ENCODE peak calls at places on chromosomes 16 and 17, in five cellular contexts. S, V, G, C and O are unnamed samples.
A peak's percentile ranks its signal among the peaks of the same experiment; 100 is the strongest.

GRCh38 chr16:55294947-55295346 is 29.1 kb upstream of the IRX6 start:
- DNase-seq in V (no peak), G (no peak), S (no peak), C (no peak), O (no peak)

GRCh38 chr16:23143391-23143790 is 5.9 kb downstream of the USP31 start:
- DNase-seq in C (no peak), V (no peak), S (no peak), G (no peak), O (no peak)

GRCh38 chr16:58021661-58022551 is 3.6 kb upstream of the MMP15 start:
- DNase-seq in G (no peak), V (no peak), C (no peak), S (peak; percentile 82), O (no peak)

GRCh38 chr17:17840751-17841591 is 4.2 kb upstream of the SREBF1 start:
- DNase-seq in V (no peak), G (peak; percentile 30), C (no peak), S (peak; percentile 54), O (peak; percentile 57)

GRCh38 chr16:1941162-1941923 is 1.7 kb downstream of the MSRB1 start:
- DNase-seq in G (peak; percentile 78), S (no peak), V (peak; percentile 61), C (no peak), O (no peak)

GRCh38 chr17:73956595-73957465 is 246.6 kb upstream of the RPL38 start:
- DNase-seq in G (peak; percentile 95), C (no peak), S (no peak), V (peak; percentile 74), O (peak; percentile 55)

GRCh38 chr16:27769561-27770222 is 219.7 kb downstream of the KATNIP start:
- DNase-seq in S (peak; percentile 51), V (peak; percentile 11), C (no peak), G (no peak), O (no peak)

GRCh38 chr17:37458805-37459204 is 30.9 kb upstream of the DUSP14 start:
- DNase-seq in S (peak; percentile 84), V (no peak), G (no peak), C (no peak), O (no peak)

GRCh38 chr17:27603870-27604794 is 26.9 kb upstream of the LGALS9 start:
- DNase-seq in G (no peak), C (no peak), S (no peak), V (no peak), O (peak; percentile 21)

GRCh38 chr17:41004397-41004796 is 4.5 kb downstream of the KRTAP3-1 start:
- DNase-seq in C (no peak), S (no peak), G (no peak), V (no peak), O (no peak)

GRCh38 chr17:29565643-29566472 is 979 bp downstream of the ABHD15 start:
- DNase-seq in G (peak; percentile 82), S (no peak), C (peak; percentile 44), V (peak; percentile 72), O (peak; percentile 86)

GRCh38 chr17:50550661-50551432 is 3.9 kb downstream of the SPATA20 start:
- DNase-seq in S (peak; percentile 85), C (peak; percentile 84), V (peak; percentile 97), G (peak; percentile 95), O (peak; percentile 52)

GRCh38 chr17:44409309-44410028 is 20.0 kb upstream of the ITGA2B start:
- DNase-seq in C (no peak), V (no peak), G (peak; percentile 28), S (no peak), O (no peak)

GRCh38 chr17:81388612-81389367 is 6.5 kb upstream of the BAHCC1 start:
- DNase-seq in C (peak; percentile 55), V (peak; percentile 36), G (peak; percentile 75), S (no peak), O (no peak)

GRCh38 chr16:12225816-12226480 is 249.4 kb downstream of the SNX29 start:
- DNase-seq in C (no peak), V (no peak), S (peak; percentile 53), G (no peak), O (no peak)

GRCh38 chr16:84925092-84925772 is 86.1 kb downstream of the ZDHHC7 start:
- DNase-seq in S (no peak), V (peak; percentile 87), G (peak; percentile 80), C (peak; percentile 66), O (peak; percentile 42)

GRCh38 chr16:53048139-53048915 is 4.4 kb downstream of the CHD9NB start:
- DNase-seq in C (no peak), S (no peak), G (no peak), V (no peak), O (peak; percentile 92)

DNA sequence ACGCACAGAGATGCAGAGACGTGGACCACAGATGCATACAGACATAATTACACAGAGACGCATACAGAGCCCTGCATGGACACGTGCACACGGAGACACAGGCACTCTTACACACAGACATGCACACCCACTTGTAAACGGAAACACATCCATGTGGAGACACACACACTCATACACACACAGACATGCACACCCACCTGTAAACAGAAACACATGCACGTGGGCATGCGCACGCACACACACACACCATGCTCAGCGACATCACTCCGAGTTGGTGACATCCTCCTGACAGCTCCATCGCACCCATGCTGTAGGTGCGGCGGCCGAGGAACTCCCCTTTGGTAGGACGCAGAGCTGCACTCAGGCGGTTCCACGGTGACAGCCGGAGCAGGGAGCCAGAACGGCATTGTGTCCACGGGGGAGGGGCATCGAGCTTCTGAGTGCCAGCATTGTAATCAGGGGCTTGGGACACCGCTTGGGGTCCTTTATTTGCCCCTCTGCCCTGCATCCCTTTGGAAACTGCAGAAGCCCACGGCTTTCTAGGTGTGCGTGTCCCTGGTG is 233.5 kb downstream of the RBFOX3 start:
- DNase-seq in G (peak; percentile 26), V (no peak), C (no peak), S (no peak), O (no peak)
- H3K27me3 ChIP-seq in G (no peaks in the 10 kb centered on the region), V (no peaks in the 10 kb centered on the region), C (no peaks in the 10 kb centered on the region), S (peaks cover 18% of the 10 kb centered on the region), O (no peaks in the 10 kb centered on the region)

DNA sequence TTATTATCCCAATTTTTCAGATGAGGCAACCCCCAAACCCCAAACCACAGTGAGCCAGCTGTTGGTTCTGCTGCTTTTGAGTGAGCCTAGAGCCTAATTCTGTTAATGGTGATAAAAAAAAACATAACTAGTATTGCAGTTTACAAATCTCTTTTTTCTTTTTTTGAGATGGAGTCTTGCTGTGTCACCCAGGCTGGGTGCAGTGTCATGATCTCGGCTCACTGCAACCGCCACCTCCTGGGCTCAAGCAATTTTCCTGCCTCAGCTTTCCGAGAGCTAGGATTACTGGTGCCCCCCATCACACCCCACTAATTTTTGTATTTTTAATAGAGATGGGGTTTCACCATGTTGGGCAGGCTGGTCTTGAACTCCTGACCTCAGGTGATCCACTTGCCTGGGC is 3.1 kb downstream of the WNT9B start:
- DNase-seq in G (no peak), S (no peak), V (no peak), C (no peak), O (no peak)
- H3K27me3 ChIP-seq in G (peaks cover 48% of the 10 kb centered on the region), S (peaks cover 52% of the 10 kb centered on the region), V (no peaks in the 10 kb centered on the region), C (no peaks in the 10 kb centered on the region), O (peaks cover 18% of the 10 kb centered on the region)

GRCh38 chr17:49464049-49464448 is 31.0 kb upstream of the NGFR start:
- DNase-seq in G (no peak), C (no peak), V (no peak), S (no peak), O (no peak)

GRCh38 chr17:49457564-49458535 is 37.2 kb upstream of the NGFR start:
- DNase-seq in V (no peak), G (no peak), S (no peak), C (no peak), O (no peak)

GRCh38 chr17:49461580-49461979 is 33.5 kb upstream of the NGFR start:
- DNase-seq in C (no peak), V (no peak), S (no peak), G (no peak), O (no peak)

GRCh38 chr17:49459401-49459984 is 35.6 kb upstream of the NGFR start:
- DNase-seq in V (no peak), S (no peak), C (no peak), G (peak; percentile 66), O (no peak)

GRCh38 chr17:49460401-49460800 is 34.7 kb upstream of the NGFR start:
- DNase-seq in G (no peak), S (no peak), C (no peak), V (no peak), O (no peak)
- H3K27me3 ChIP-seq in G (no peaks in the 10 kb centered on the region), S (peaks cover 66% of the 10 kb centered on the region), C (no peaks in the 10 kb centered on the region), V (peaks cover 7% of the 10 kb centered on the region), O (peaks cover 13% of the 10 kb centered on the region)

GRCh38 chr17:12410721-12411120 is 255.0 kb upstream of the MYOCD start:
- DNase-seq in V (no peak), C (no peak), G (no peak), S (no peak), O (no peak)

GRCh38 chr17:12403881-12404398 is 261.8 kb upstream of the MYOCD start:
- DNase-seq in V (no peak), G (no peak), S (no peak), C (no peak), O (no peak)

GRCh38 chr17:12406623-12407228 is 259.0 kb upstream of the MYOCD start:
- DNase-seq in V (no peak), G (no peak), C (no peak), S (peak; percentile 18), O (no peak)

GRCh38 chr17:12409082-12409481 is 256.6 kb upstream of the MYOCD start:
- DNase-seq in V (no peak), C (no peak), S (no peak), G (no peak), O (no peak)

GRCh38 chr17:12407495-12407894 is 258.2 kb upstream of the MYOCD start:
- DNase-seq in S (no peak), G (no peak), V (no peak), C (no peak), O (no peak)
- H3K27me3 ChIP-seq in S (no peaks in the 10 kb centered on the region), G (no peaks in the 10 kb centered on the region), V (no peaks in the 10 kb centered on the region), C (no peaks in the 10 kb centered on the region), O (no peaks in the 10 kb centered on the region)

DNA sequence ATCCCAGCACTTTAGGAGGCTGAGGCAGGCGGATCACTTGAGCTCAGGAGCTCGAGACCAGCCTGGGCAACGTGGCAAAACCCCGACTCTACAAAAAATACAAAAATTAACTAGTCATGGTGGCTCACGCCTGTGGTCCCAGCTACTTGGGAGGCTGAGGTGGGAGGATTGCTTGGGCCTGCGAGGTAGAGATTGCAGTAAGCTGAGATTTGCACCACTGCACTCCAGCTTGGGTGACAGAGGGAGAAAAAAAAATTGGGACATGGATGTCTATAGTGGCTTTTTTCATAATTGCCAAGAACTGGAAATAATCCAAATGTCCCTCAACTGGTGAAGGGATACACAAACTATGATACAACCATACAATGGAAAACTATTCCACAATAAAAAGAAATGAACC is 28.6 kb downstream of the OSBPL7 start:
- DNase-seq in G (no peak), C (no peak), V (no peak), S (no peak), O (no peak)
- H3K27me3 ChIP-seq in G (peaks cover 63% of the 10 kb centered on the region), C (no peaks in the 10 kb centered on the region), V (peaks cover 5% of the 10 kb centered on the region), S (peaks cover 52% of the 10 kb centered on the region), O (peaks cover 12% of the 10 kb centered on the region)

DNA sequence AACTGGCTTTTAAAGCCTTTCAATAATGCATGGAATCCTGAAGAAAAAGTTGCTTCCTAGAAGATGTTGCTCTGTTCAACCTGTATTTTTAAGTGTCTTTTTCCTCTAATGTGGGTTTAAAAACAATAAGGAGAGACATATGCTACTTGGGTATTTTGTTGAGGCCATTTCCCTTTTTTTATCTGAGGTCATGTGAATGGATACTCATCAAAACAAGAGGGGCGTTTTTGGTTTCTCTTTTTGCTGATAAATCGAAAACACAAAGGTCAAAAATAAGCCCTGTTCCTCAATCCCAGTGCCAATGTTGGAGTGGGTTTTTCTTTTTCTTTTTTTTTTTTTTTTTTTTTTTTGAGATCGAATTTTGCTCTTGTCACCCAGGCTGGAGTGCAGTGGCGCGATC is 468.0 kb upstream of the RBFOX1 start:
- DNase-seq in V (no peak), S (no peak), C (no peak), G (no peak), O (no peak)
- H3K27me3 ChIP-seq in V (no peaks in the 10 kb centered on the region), S (no peaks in the 10 kb centered on the region), C (no peaks in the 10 kb centered on the region), G (peaks cover 51% of the 10 kb centered on the region), O (no peaks in the 10 kb centered on the region)

GRCh38 chr16:89202422-89203215 is 2.3 kb upstream of the SLC22A31 start:
- DNase-seq in C (no peak), G (peak; percentile 57), S (no peak), V (no peak), O (no peak)
- H3K27me3 ChIP-seq in C (no peaks in the 10 kb centered on the region), G (peaks cover 36% of the 10 kb centered on the region), S (peaks cover 37% of the 10 kb centered on the region), V (no peaks in the 10 kb centered on the region), O (peaks cover 22% of the 10 kb centered on the region)